ENCODE peak calls at places on chromosomes 1 and 21, in five cellular contexts. P is MM.1S, M is GM23248, N is PC-3, F is HCT116. A is an unnamed sample.
A peak's percentile ranks its signal among the peaks of the same experiment; 100 is the strongest.

GRCh38 chr1:87334351-87335174 is 5.9 kb downstream of the LMO4 start:
- DNase-seq in P (peak; percentile 64), M (peak; percentile 64), N (peak; percentile 17), F (no peak), A (peak; percentile 39)

GRCh38 chr1:80966266-80966665 is 834.5 kb upstream of the ADGRL2 start:
- DNase-seq in P (no peak), M (no peak), N (no peak), F (no peak), A (no peak)

GRCh38 chr1:156684227-156684782 is 7.1 kb upstream of the NES start:
- DNase-seq in P (no peak), M (peak; percentile 86), N (peak; percentile 54), F (no peak), A (no peak)

GRCh38 chr1:11684070-11684469 is 3.1 kb upstream of the MAD2L2 start:
- DNase-seq in P (no peak), M (no peak), N (no peak), F (no peak), A (no peak)

GRCh38 chr1:38004284-38005101 is 821 bp downstream of the FHL3 start:
- DNase-seq in P (no peak), M (peak; percentile 61), N (no peak), F (no peak), A (no peak)

GRCh38 chr1:228911225-228911624 is 175.9 kb downstream of the RHOU start:
- DNase-seq in P (no peak), M (no peak), N (no peak), F (no peak), A (no peak)

GRCh38 chr1:198775606-198776005 is 136.8 kb downstream of the PTPRC start:
- DNase-seq in P (no peak), M (no peak), N (no peak), F (no peak), A (no peak)

GRCh38 chr1:232319518-232319917 is 310.4 kb downstream of the SIPA1L2 start:
- DNase-seq in P (no peak), M (no peak), N (no peak), F (no peak), A (no peak)

GRCh38 chr1:28592314-28593071 is 428 bp downstream of the RAB42 start:
- DNase-seq in P (no peak), M (peak; percentile 39), N (no peak), F (no peak), A (peak; percentile 39)

GRCh38 chr1:41758904-41759548 is 159.7 kb downstream of the HIVEP3 start:
- DNase-seq in P (no peak), M (peak; percentile 92), N (peak; percentile 62), F (no peak), A (no peak)

GRCh38 chr1:42723511-42723910 is 16.5 kb downstream of the CLDN19 start:
- DNase-seq in P (no peak), M (no peak), N (no peak), F (no peak), A (no peak)

GRCh38 chr1:58395355-58395754 is 151.2 kb downstream of the OMA1 start:
- DNase-seq in P (no peak), M (peak; percentile 90), N (peak; percentile 69), F (peak; percentile 34), A (peak; percentile 10)

GRCh38 chr1:160264795-160265307 is 2.5 kb upstream of the DCAF8 start:
- DNase-seq in P (no peak), M (no peak), N (no peak), F (no peak), A (no peak)

GRCh38 chr1:212470059-212470458 is 37.3 kb downstream of the NENF start:
- DNase-seq in P (no peak), M (peak; percentile 99), N (peak; percentile 99), F (peak; percentile 46), A (peak; percentile 69)

GRCh38 chr1:30616759-30617158 is 106.6 kb downstream of the MATN1 start:
- DNase-seq in P (no peak), M (no peak), N (no peak), F (no peak), A (no peak)

GRCh38 chr1:1020000-1020404 is at the start of gene AGRN:
- DNase-seq in P (peak; percentile 19), M (peak; percentile 60), N (no peak), F (no peak), A (no peak)

GRCh38 chr1:45685308-45686080 is 839 bp downstream of the GPBP1L1 start:
- DNase-seq in P (peak; percentile 22), M (peak; percentile 49), N (peak; percentile 15), F (no peak), A (peak; percentile 7)

GRCh38 chr1:151370211-151370911 is 2.1 kb downstream of the SELENBP1 start:
- DNase-seq in P (no peak), M (no peak), N (no peak), F (no peak), A (no peak)

GRCh38 chr1:25246600-25247023 is 642 bp downstream of the RSRP1 start:
- DNase-seq in P (no peak), M (peak; percentile 50), N (no peak), F (no peak), A (peak; percentile 26)

GRCh38 chr1:230917284-230918135 is 49.2 kb upstream of the C1orf198 start:
- DNase-seq in P (peak; percentile 81), M (peak; percentile 83), N (peak; percentile 88), F (peak; percentile 62), A (peak; percentile 92)

GRCh38 chr1:27671964-27672749 is at the start of gene IFI6:
- DNase-seq in P (peak; percentile 87), M (peak; percentile 98), N (peak; percentile 95), F (peak; percentile 79), A (peak; percentile 95)

GRCh38 chr21:36613064-36613463 is 85.9 kb upstream of the SIM2 start:
- DNase-seq in P (no peak), M (peak; percentile 46), N (peak; percentile 88), F (no peak), A (no peak)

GRCh38 chr1:227805606-227806197 is 9.8 kb upstream of the PRSS38 start:
- DNase-seq in P (no peak), M (peak; percentile 98), N (peak; percentile 100), F (peak; percentile 96), A (no peak)

GRCh38 chr1:176829261-176829976 is 335.1 kb downstream of the ASTN1 start:
- DNase-seq in P (no peak), M (no peak), N (no peak), F (no peak), A (peak; percentile 8)

GRCh38 chr1:6734579-6735397 is 33.2 kb upstream of the DNAJC11 start:
- DNase-seq in P (no peak), M (peak; percentile 65), N (no peak), F (no peak), A (no peak)

GRCh38 chr1:205344010-205344808 is 12.5 kb downstream of the KLHDC8A start:
- DNase-seq in P (no peak), M (peak; percentile 49), N (no peak), F (no peak), A (peak; percentile 72)
- TF ChIP-seq EZH2 in P (no peak), M (peak; percentile 93), N (peak; percentile 50), F (no peak), A (peak; percentile 16)

GRCh38 chr1:3908886-3909517 is 8.9 kb upstream of the C1orf174 start:
- DNase-seq in P (no peak), M (no peak), N (no peak), F (no peak), A (no peak)
- H3K27ac ChIP-seq in P (no peak overlapping the region), M (no peak overlapping the region), N (no peak overlapping the region), F (no peak overlapping the region), A (no peak overlapping the region)

GRCh38 chr1:114043548-114043947 is 64.3 kb downstream of the OLFML3 start:
- DNase-seq in P (no peak), M (no peak), N (no peak), F (no peak), A (no peak)
- H3K9me2 ChIP-seq in P (no peaks in the 10 kb centered on the region), M (no peaks in the 10 kb centered on the region), N (no peaks in the 10 kb centered on the region), F (no peaks in the 10 kb centered on the region), A (no peaks in the 10 kb centered on the region)

GRCh38 chr1:112797221-112797620 is 82.1 kb upstream of the PPM1J start:
- DNase-seq in P (no peak), M (no peak), N (no peak), F (no peak), A (no peak)

GRCh38 chr1:112798293-112798692 is 83.2 kb upstream of the PPM1J start:
- DNase-seq in P (no peak), M (no peak), N (no peak), F (no peak), A (no peak)

GRCh38 chr1:112791723-112792104 is 76.6 kb upstream of the PPM1J start:
- DNase-seq in P (no peak), M (no peak), N (no peak), F (no peak), A (no peak)

GRCh38 chr1:112793631-112794565 is 78.8 kb upstream of the PPM1J start:
- DNase-seq in P (no peak), M (no peak), N (no peak), F (no peak), A (no peak)

GRCh38 chr1:112794654-112795239 is 79.6 kb upstream of the PPM1J start:
- DNase-seq in P (no peak), M (no peak), N (no peak), F (no peak), A (no peak)
- TF ChIP-seq EZH2 in P (no peak), M (no peak), N (no peak), F (no peak), A (no peak)